ENCODE peak calls at places on chromosomes 16 and 17, in six cellular contexts. One of them, this sample, is unnamed.

GRCh38 chr16:24986512-24987303 is 28.5 kb downstream of the ARHGAP17 start:
- DNase-seq in uterus: no peak
- DNase-seq in keratinocyte: no peak
- DNase-seq in GM12878: no peak
- DNase-seq in breast epithelium: no peak
- DNase-seq in CD4-positive, alpha-beta memory T cell: no peak
- DNase-seq in this sample: no peak

GRCh38 chr17:76417499-76418143 is 33.2 kb downstream of the SPHK1 start:
- DNase-seq in uterus: no peak
- DNase-seq in keratinocyte: no peak
- DNase-seq in GM12878: no peak
- DNase-seq in breast epithelium: no peak
- DNase-seq in CD4-positive, alpha-beta memory T cell: no peak
- DNase-seq in this sample: no peak

GRCh38 chr17:68792042-68792685 is 163.0 kb downstream of the ABCA8 start:
- DNase-seq in uterus: no peak
- DNase-seq in keratinocyte: no peak
- DNase-seq in GM12878: no peak
- DNase-seq in breast epithelium: no peak
- DNase-seq in CD4-positive, alpha-beta memory T cell: no peak
- DNase-seq in this sample: no peak

GRCh38 chr16:59236804-59237463 is 502.8 kb upstream of the GOT2 start:
- DNase-seq in uterus: no peak
- DNase-seq in keratinocyte: no peak
- DNase-seq in GM12878: no peak
- DNase-seq in breast epithelium: no peak
- DNase-seq in CD4-positive, alpha-beta memory T cell: no peak
- DNase-seq in this sample: no peak

GRCh38 chr16:27516360-27516759 is 33.4 kb downstream of the GTF3C1 start:
- DNase-seq in uterus: no peak
- DNase-seq in keratinocyte: no peak
- DNase-seq in GM12878: no peak
- DNase-seq in breast epithelium: no peak
- DNase-seq in CD4-positive, alpha-beta memory T cell: no peak
- DNase-seq in this sample: no peak

GRCh38 chr16:20957153-20957552 is 56.6 kb downstream of the LYRM1 start:
- DNase-seq in uterus: no peak
- DNase-seq in keratinocyte: no peak
- DNase-seq in GM12878: no peak
- DNase-seq in breast epithelium: no peak
- DNase-seq in CD4-positive, alpha-beta memory T cell: no peak
- DNase-seq in this sample: no peak

GRCh38 chr16:83908798-83909197 is 9.9 kb downstream of the MLYCD start:
- DNase-seq in uterus: no peak
- DNase-seq in keratinocyte: no peak
- DNase-seq in GM12878: no peak
- DNase-seq in breast epithelium: no peak
- DNase-seq in CD4-positive, alpha-beta memory T cell: no peak
- DNase-seq in this sample: no peak

GRCh38 chr16:12398736-12399047 is 405.0 kb downstream of the CPPED1 start:
- DNase-seq in uterus: no peak
- DNase-seq in keratinocyte: no peak
- DNase-seq in GM12878: no peak
- DNase-seq in breast epithelium: no peak
- DNase-seq in CD4-positive, alpha-beta memory T cell: no peak
- DNase-seq in this sample: no peak

GRCh38 chr17:49459401-49459984 is 35.6 kb upstream of the NGFR start:
- DNase-seq in uterus: no peak
- DNase-seq in keratinocyte: no peak
- DNase-seq in GM12878: no peak
- DNase-seq in breast epithelium: no peak
- DNase-seq in CD4-positive, alpha-beta memory T cell: no peak
- DNase-seq in this sample: no peak

GRCh38 chr17:72660274-72661092 is 432.0 kb downstream of the SLC39A11 start:
- DNase-seq in uterus: no peak
- DNase-seq in keratinocyte: peak; percentile 19
- DNase-seq in GM12878: no peak
- DNase-seq in breast epithelium: no peak
- DNase-seq in CD4-positive, alpha-beta memory T cell: no peak
- DNase-seq in this sample: no peak

GRCh38 chr16:10827691-10828341 is 9.2 kb upstream of the TVP23A start:
- DNase-seq in uterus: peak; percentile 84
- DNase-seq in keratinocyte: no peak
- DNase-seq in GM12878: no peak
- DNase-seq in breast epithelium: peak; percentile 67
- DNase-seq in CD4-positive, alpha-beta memory T cell: no peak
- DNase-seq in this sample: no peak

GRCh38 chr17:4152471-4152870 is 9.5 kb downstream of the CYB5D2 start:
- DNase-seq in uterus: no peak
- DNase-seq in keratinocyte: no peak
- DNase-seq in GM12878: no peak
- DNase-seq in breast epithelium: no peak
- DNase-seq in CD4-positive, alpha-beta memory T cell: no peak
- DNase-seq in this sample: no peak

GRCh38 chr16:53643474-53643873 is 60.2 kb downstream of the RPGRIP1L start:
- DNase-seq in uterus: no peak
- DNase-seq in keratinocyte: no peak
- DNase-seq in GM12878: no peak
- DNase-seq in breast epithelium: no peak
- DNase-seq in CD4-positive, alpha-beta memory T cell: no peak
- DNase-seq in this sample: no peak

GRCh38 chr17:79047923-79048825 is 24.2 kb downstream of the C1QTNF1 start:
- DNase-seq in uterus: no peak
- DNase-seq in keratinocyte: no peak
- DNase-seq in GM12878: no peak
- DNase-seq in breast epithelium: no peak
- DNase-seq in CD4-positive, alpha-beta memory T cell: no peak
- DNase-seq in this sample: no peak

GRCh38 chr17:58702045-58702476 is 9.7 kb downstream of the RAD51C start:
- DNase-seq in uterus: no peak
- DNase-seq in keratinocyte: no peak
- DNase-seq in GM12878: peak; percentile 73
- DNase-seq in breast epithelium: no peak
- DNase-seq in CD4-positive, alpha-beta memory T cell: no peak
- DNase-seq in this sample: no peak

GRCh38 chr17:16888413-16889087 is 83.4 kb downstream of the TNFRSF13B start:
- DNase-seq in uterus: no peak
- DNase-seq in keratinocyte: no peak
- DNase-seq in GM12878: no peak
- DNase-seq in breast epithelium: peak; percentile 25
- DNase-seq in CD4-positive, alpha-beta memory T cell: no peak
- DNase-seq in this sample: no peak

GRCh38 chr16:58652741-58653140 is 23.1 kb upstream of the CNOT1 start:
- DNase-seq in uterus: no peak
- DNase-seq in keratinocyte: no peak
- DNase-seq in GM12878: no peak
- DNase-seq in breast epithelium: no peak
- DNase-seq in CD4-positive, alpha-beta memory T cell: no peak
- DNase-seq in this sample: no peak

GRCh38 chr16:21590287-21590686 is 9.1 kb upstream of the METTL9 start:
- DNase-seq in uterus: no peak
- DNase-seq in keratinocyte: no peak
- DNase-seq in GM12878: no peak
- DNase-seq in breast epithelium: no peak
- DNase-seq in CD4-positive, alpha-beta memory T cell: no peak
- DNase-seq in this sample: no peak

GRCh38 chr16:85528528-85529387 is 84.4 kb upstream of the GSE1 start:
- DNase-seq in uterus: no peak
- DNase-seq in keratinocyte: no peak
- DNase-seq in GM12878: no peak
- DNase-seq in breast epithelium: no peak
- DNase-seq in CD4-positive, alpha-beta memory T cell: no peak
- DNase-seq in this sample: peak; percentile 13

GRCh38 chr16:76571755-76572154 is 294.6 kb downstream of the CNTNAP4 start:
- DNase-seq in uterus: no peak
- DNase-seq in keratinocyte: no peak
- DNase-seq in GM12878: no peak
- DNase-seq in breast epithelium: no peak
- DNase-seq in CD4-positive, alpha-beta memory T cell: no peak
- DNase-seq in this sample: no peak

GRCh38 chr16:31664683-31665482 is 137.2 kb downstream of the AHSP start:
- DNase-seq in uterus: no peak
- DNase-seq in keratinocyte: peak; percentile 44
- DNase-seq in GM12878: no peak
- DNase-seq in breast epithelium: no peak
- DNase-seq in CD4-positive, alpha-beta memory T cell: no peak
- DNase-seq in this sample: no peak

GRCh38 chr17:43608313-43608712 is 53.4 kb downstream of the MEOX1 start:
- DNase-seq in uterus: no peak
- DNase-seq in keratinocyte: no peak
- DNase-seq in GM12878: peak; percentile 28
- DNase-seq in breast epithelium: no peak
- DNase-seq in CD4-positive, alpha-beta memory T cell: no peak
- DNase-seq in this sample: no peak

GRCh38 chr16:57025941-57026777 is 36.8 kb downstream of the NLRC5 start:
- DNase-seq in uterus: no peak
- DNase-seq in keratinocyte: no peak
- DNase-seq in GM12878: no peak
- DNase-seq in breast epithelium: no peak
- DNase-seq in CD4-positive, alpha-beta memory T cell: no peak
- DNase-seq in this sample: no peak

GRCh38 chr16:56191807-56192643 is 736 bp downstream of the GNAO1 start:
- DNase-seq in uterus: no peak
- DNase-seq in keratinocyte: no peak
- DNase-seq in GM12878: no peak
- DNase-seq in breast epithelium: no peak
- DNase-seq in CD4-positive, alpha-beta memory T cell: peak; percentile 11
- DNase-seq in this sample: no peak

GRCh38 chr17:35257080-35257701 is 14.3 kb downstream of the SLFN5 start:
- DNase-seq in uterus: no peak
- DNase-seq in keratinocyte: no peak
- DNase-seq in GM12878: no peak
- DNase-seq in breast epithelium: peak; percentile 92
- DNase-seq in CD4-positive, alpha-beta memory T cell: no peak
- DNase-seq in this sample: no peak

GRCh38 chr17:29112780-29113295 is 67.4 kb downstream of the MYO18A start:
- DNase-seq in uterus: no peak
- DNase-seq in keratinocyte: no peak
- DNase-seq in GM12878: no peak
- DNase-seq in breast epithelium: no peak
- DNase-seq in CD4-positive, alpha-beta memory T cell: no peak
- DNase-seq in this sample: no peak

GRCh38 chr17:55005520-55005919 is 37.0 kb downstream of the STXBP4 start:
- DNase-seq in uterus: no peak
- DNase-seq in keratinocyte: no peak
- DNase-seq in GM12878: no peak
- DNase-seq in breast epithelium: no peak
- DNase-seq in CD4-positive, alpha-beta memory T cell: no peak
- DNase-seq in this sample: no peak

GRCh38 chr16:57310801-57311200 is 26.3 kb upstream of the PLLP start:
- DNase-seq in uterus: no peak
- DNase-seq in keratinocyte: no peak
- DNase-seq in GM12878: no peak
- DNase-seq in breast epithelium: no peak
- DNase-seq in CD4-positive, alpha-beta memory T cell: no peak
- DNase-seq in this sample: no peak

GRCh38 chr17:35900280-35900679 is 20.1 kb upstream of the CCL5 start:
- DNase-seq in uterus: no peak
- DNase-seq in keratinocyte: no peak
- DNase-seq in GM12878: no peak
- DNase-seq in breast epithelium: no peak
- DNase-seq in CD4-positive, alpha-beta memory T cell: no peak
- DNase-seq in this sample: peak; percentile 67

GRCh38 chr17:17990282-17990681 is 17.6 kb downstream of the DRC3 start:
- DNase-seq in uterus: no peak
- DNase-seq in keratinocyte: peak; percentile 55
- DNase-seq in GM12878: no peak
- DNase-seq in breast epithelium: no peak
- DNase-seq in CD4-positive, alpha-beta memory T cell: no peak
- DNase-seq in this sample: no peak

GRCh38 chr16:64121473-64121872 is 1000.4 kb downstream of the CDH11 start:
- DNase-seq in uterus: no peak
- DNase-seq in keratinocyte: peak; percentile 13
- DNase-seq in GM12878: no peak
- DNase-seq in breast epithelium: no peak
- DNase-seq in CD4-positive, alpha-beta memory T cell: no peak
- DNase-seq in this sample: no peak

DNA sequence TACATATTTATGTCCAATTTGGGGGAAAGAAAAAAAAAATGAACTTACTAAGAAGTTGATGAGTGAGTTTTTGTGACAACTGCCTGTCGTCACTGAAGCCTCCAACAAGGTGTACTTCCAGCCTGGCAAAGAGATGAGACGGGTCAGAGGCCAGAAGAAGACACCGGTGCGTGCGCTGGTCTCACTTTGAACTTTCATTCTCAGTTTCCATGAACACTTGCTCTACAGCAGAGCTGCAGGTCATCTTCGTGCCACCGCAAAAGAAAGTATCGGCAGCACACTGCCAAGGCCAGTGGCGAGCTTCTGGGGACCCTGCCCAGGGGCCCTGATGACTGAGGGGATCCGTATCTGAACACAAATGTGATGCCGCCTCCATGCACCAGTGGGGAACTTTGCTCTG is 11.6 kb downstream of the NTAN1 start:
- DNase-seq in uterus: no peak
- DNase-seq in keratinocyte: no peak
- DNase-seq in GM12878: no peak
- DNase-seq in breast epithelium: no peak
- DNase-seq in CD4-positive, alpha-beta memory T cell: no peak
- DNase-seq in this sample: no peak
- H3K27ac ChIP-seq in uterus: no peak overlapping the region
- H3K27ac ChIP-seq in keratinocyte: no peak overlapping the region
- H3K27ac ChIP-seq in GM12878: no peak overlapping the region
- H3K27ac ChIP-seq in breast epithelium: no peak overlapping the region
- H3K27ac ChIP-seq in CD4-positive, alpha-beta memory T cell: no peak overlapping the region
- H3K27ac ChIP-seq in this sample: no peak overlapping the region

GRCh38 chr17:66369830-66370229 is 67.4 kb downstream of the PRKCA start:
- DNase-seq in uterus: no peak
- DNase-seq in keratinocyte: no peak
- DNase-seq in GM12878: no peak
- DNase-seq in breast epithelium: no peak
- DNase-seq in CD4-positive, alpha-beta memory T cell: no peak
- DNase-seq in this sample: no peak
- H3K4me1 ChIP-seq in uterus: no peaks in the 10 kb centered on the region
- H3K4me1 ChIP-seq in keratinocyte: no peaks in the 10 kb centered on the region
- H3K4me1 ChIP-seq in GM12878: no peaks in the 10 kb centered on the region
- H3K4me1 ChIP-seq in breast epithelium: no peaks in the 10 kb centered on the region
- H3K4me1 ChIP-seq in CD4-positive, alpha-beta memory T cell: peaks cover 39% of the 10 kb centered on the region
- H3K4me1 ChIP-seq in this sample: peaks cover 45% of the 10 kb centered on the region

GRCh38 chr17:7232114-7232513 is 2.2 kb downstream of the DVL2 start:
- DNase-seq in uterus: no peak
- DNase-seq in keratinocyte: no peak
- DNase-seq in GM12878: no peak
- DNase-seq in breast epithelium: no peak
- DNase-seq in CD4-positive, alpha-beta memory T cell: no peak
- DNase-seq in this sample: no peak
- H3K36me3 ChIP-seq in uterus: no peaks in the 10 kb centered on the region
- H3K36me3 ChIP-seq in keratinocyte: peaks cover 40% of the 10 kb centered on the region
- H3K36me3 ChIP-seq in GM12878: peaks cover 26% of the 10 kb centered on the region
- H3K36me3 ChIP-seq in breast epithelium: no peaks in the 10 kb centered on the region
- H3K36me3 ChIP-seq in CD4-positive, alpha-beta memory T cell: peaks cover 40% of the 10 kb centered on the region
- H3K36me3 ChIP-seq in this sample: peaks cover 35% of the 10 kb centered on the region

GRCh38 chr17:38691154-38691553 is 13.9 kb upstream of the MLLT6 start:
- DNase-seq in uterus: no peak
- DNase-seq in keratinocyte: no peak
- DNase-seq in GM12878: no peak
- DNase-seq in breast epithelium: no peak
- DNase-seq in CD4-positive, alpha-beta memory T cell: no peak
- DNase-seq in this sample: no peak

GRCh38 chr17:38697061-38697820 is 7.8 kb upstream of the MLLT6 start:
- DNase-seq in uterus: no peak
- DNase-seq in keratinocyte: no peak
- DNase-seq in GM12878: no peak
- DNase-seq in breast epithelium: no peak
- DNase-seq in CD4-positive, alpha-beta memory T cell: no peak
- DNase-seq in this sample: no peak

GRCh38 chr17:38693700-38694329 is 11.3 kb upstream of the MLLT6 start:
- DNase-seq in uterus: peak; percentile 96
- DNase-seq in keratinocyte: no peak
- DNase-seq in GM12878: no peak
- DNase-seq in breast epithelium: peak; percentile 77
- DNase-seq in CD4-positive, alpha-beta memory T cell: no peak
- DNase-seq in this sample: no peak
- H3K27ac ChIP-seq in uterus: peak overlapping the region; percentile 78
- H3K27ac ChIP-seq in keratinocyte: no peak overlapping the region
- H3K27ac ChIP-seq in GM12878: no peak overlapping the region
- H3K27ac ChIP-seq in breast epithelium: peak overlapping the region; percentile 91
- H3K27ac ChIP-seq in CD4-positive, alpha-beta memory T cell: no peak overlapping the region
- H3K27ac ChIP-seq in this sample: no peak overlapping the region